ENCODE peak calls at places on chromosome 15, in eight cellular contexts. H is stimulated activated CD4-positive, alpha-beta T cell treated with anti-CD3 and anti-CD28 coated beads, Interleukin-12 subunit alpha, Interleukin-12 subunit beta, amount 100 ng/mL, for 24 hours; P is SK-N-SH; E is non-pigmented ciliary epithelial cell; O is NB4; C is EL; X is cardiac muscle cell; Y is anterior cingulate cortex. R is an unnamed sample.

GRCh38 chr15:71127083-71127482 is 11.8 kb downstream of the THSD4 start:
- DNase-seq in X (no peak), C (no peak), P (no peak), H (no peak), Y (no peak), O (no peak), E (no peak), R (no peak)

GRCh38 chr15:99122831-99123705 is 18.2 kb downstream of the SYNM start:
- DNase-seq in H (no peak), P (no peak), O (no peak), Y (no peak), C (no peak), E (no peak), X (no peak), R (no peak)

GRCh38 chr15:51267714-51268105 is 70.7 kb downstream of the CYP19A1 start:
- DNase-seq in H (no peak), E (no peak), P (peak), O (peak), X (peak), C (peak), Y (no peak), R (no peak)

GRCh38 chr15:65275728-65276126 is 11.0 kb downstream of the PARP16 start:
- DNase-seq in Y (no peak), O (no peak), P (no peak), X (no peak), H (no peak), E (no peak), C (peak), R (no peak)

GRCh38 chr15:99481831-99482230 is 84.0 kb upstream of the MEF2A start:
- DNase-seq in H (no peak), C (no peak), P (no peak), E (no peak), Y (no peak), X (no peak), O (no peak), R (no peak)

GRCh38 chr15:27479232-27480140 is 508.5 kb downstream of the GABRG3 start:
- DNase-seq in X (no peak), Y (no peak), H (no peak), E (no peak), P (no peak), O (no peak), C (no peak), R (no peak)

GRCh38 chr15:28017423-28017924 is 81.6 kb downstream of the OCA2 start:
- DNase-seq in Y (no peak), X (peak), P (peak), C (no peak), O (peak), E (no peak), H (no peak), R (no peak)

GRCh38 chr15:93247466-93248121 is 158.6 kb upstream of the RGMA start:
- DNase-seq in O (peak), E (no peak), P (no peak), H (no peak), C (no peak), Y (no peak), X (no peak), R (no peak)

GRCh38 chr15:88920186-88920891 is 7.2 kb upstream of the MFGE8 start:
- DNase-seq in O (no peak), X (no peak), C (peak), Y (no peak), H (no peak), E (no peak), P (no peak), R (peak)

GRCh38 chr15:86236721-86237121 is 157.1 kb downstream of the AGBL1 start:
- DNase-seq in P (no peak), O (peak), E (no peak), C (no peak), Y (no peak), X (peak), H (no peak), R (no peak)

GRCh38 chr15:85412956-85413854 is 32.8 kb downstream of the AKAP13 start:
- DNase-seq in O (peak), P (peak), H (peak), X (no peak), E (peak), C (peak), Y (no peak), R (peak)

GRCh38 chr15:30990451-30991300 is 752 bp downstream of the MTMR10 start:
- DNase-seq in C (peak), H (no peak), X (no peak), E (no peak), O (peak), P (no peak), Y (no peak), R (peak)

GRCh38 chr15:43249699-43250203 is 17.0 kb downstream of the TGM5 start:
- DNase-seq in H (no peak), O (peak), P (no peak), C (peak), E (peak), X (no peak), Y (no peak), R (peak)

GRCh38 chr15:66188464-66188863 is 65.1 kb downstream of the MEGF11 start:
- DNase-seq in X (no peak), E (no peak), Y (no peak), P (no peak), H (no peak), C (no peak), O (no peak), R (no peak)

GRCh38 chr15:96870510-96871039 is 540.1 kb downstream of the NR2F2 start:
- DNase-seq in O (no peak), C (no peak), P (no peak), E (no peak), X (no peak), Y (no peak), H (no peak), R (no peak)

GRCh38 chr15:61049934-61050333 is 179.2 kb downstream of the RORA start:
- DNase-seq in C (peak), Y (no peak), P (no peak), E (no peak), O (no peak), X (no peak), H (no peak), R (peak)

GRCh38 chr15:78840661-78841060 is 29.4 kb upstream of the ADAMTS7 start:
- DNase-seq in P (peak), X (no peak), O (peak), C (no peak), Y (no peak), H (no peak), E (no peak), R (no peak)

GRCh38 chr15:32987067-32987466 is 207.4 kb downstream of the FMN1 start:
- DNase-seq in H (no peak), Y (no peak), E (no peak), P (no peak), C (no peak), O (no peak), X (no peak), R (no peak)

GRCh38 chr15:49040151-49040550 is 6.1 kb downstream of the SECISBP2L start:
- DNase-seq in O (no peak), Y (no peak), H (no peak), P (no peak), E (no peak), X (no peak), C (no peak), R (no peak)

GRCh38 chr15:49415638-49416037 is 7.4 kb upstream of the FGF7 start:
- DNase-seq in C (peak), Y (no peak), X (no peak), O (no peak), H (no peak), P (no peak), E (peak), R (peak)

GRCh38 chr15:74176262-74177208 is 3.0 kb downstream of the ISLR start:
- DNase-seq in C (no peak), Y (no peak), X (peak), H (no peak), O (no peak), E (no peak), P (peak), R (peak)

GRCh38 chr15:27835233-27835939 is 263.7 kb downstream of the OCA2 start:
- DNase-seq in E (no peak), H (no peak), P (no peak), X (no peak), O (no peak), Y (no peak), C (no peak), R (no peak)

GRCh38 chr15:50816191-50816590 is 50.7 kb upstream of the SPPL2A start:
- DNase-seq in P (no peak), O (no peak), Y (no peak), H (no peak), E (no peak), C (no peak), X (peak), R (no peak)

R was measured in astrocyte of the spinal cord.